ENCODE peak calls at places on chromosomes 16 and 17, in ten cellular contexts. One of them, this sample, is unnamed.

GRCh38 chr17:7582401-7583252 is 1.0 kb upstream of the MPDU1 start:
- DNase-seq in mesendoderm: no peak
- DNase-seq in stimulated activated CD4-positive, alpha-beta T cell treated with anti-CD3 and anti-CD28 coated beads, Interleukin-2, amount 100 ng/mL, for 24 hours: no peak
- DNase-seq in psoas muscle: peak
- DNase-seq in CD8-positive, alpha-beta memory T cell: no peak
- DNase-seq in HuH-7.5: no peak
- DNase-seq in CD14-positive monocyte: no peak
- DNase-seq in activated naive CD8-positive, alpha-beta T cell treated with anti-CD3 and anti-CD28 coated beads, Interleukin-2, amount 50 U/mL, for 24 hours: no peak
- DNase-seq in posterior cingulate gyrus: no peak
- DNase-seq in RCC 7860: no peak
- DNase-seq in this sample: no peak

GRCh38 chr17:7549401-7550055 is 670 bp downstream of the TNFSF12 start:
- DNase-seq in activated naive CD8-positive, alpha-beta T cell treated with anti-CD3 and anti-CD28 coated beads, Interleukin-2, amount 50 U/mL, for 24 hours: peak
- DNase-seq in CD14-positive monocyte: no peak
- DNase-seq in stimulated activated CD4-positive, alpha-beta T cell treated with anti-CD3 and anti-CD28 coated beads, Interleukin-2, amount 100 ng/mL, for 24 hours: peak
- DNase-seq in HuH-7.5: no peak
- DNase-seq in CD8-positive, alpha-beta memory T cell: peak
- DNase-seq in RCC 7860: no peak
- DNase-seq in psoas muscle: no peak
- DNase-seq in mesendoderm: no peak
- DNase-seq in posterior cingulate gyrus: no peak
- DNase-seq in this sample: no peak

GRCh38 chr16:27754788-27755690 is 205.1 kb downstream of the KATNIP start:
- DNase-seq in psoas muscle: peak
- DNase-seq in posterior cingulate gyrus: no peak
- DNase-seq in activated naive CD8-positive, alpha-beta T cell treated with anti-CD3 and anti-CD28 coated beads, Interleukin-2, amount 50 U/mL, for 24 hours: no peak
- DNase-seq in RCC 7860: no peak
- DNase-seq in CD8-positive, alpha-beta memory T cell: no peak
- DNase-seq in stimulated activated CD4-positive, alpha-beta T cell treated with anti-CD3 and anti-CD28 coated beads, Interleukin-2, amount 100 ng/mL, for 24 hours: no peak
- DNase-seq in CD14-positive monocyte: no peak
- DNase-seq in mesendoderm: peak
- DNase-seq in HuH-7.5: no peak
- DNase-seq in this sample: no peak

GRCh38 chr16:4566144-4566543 is 10.0 kb downstream of the C16orf96 start:
- DNase-seq in activated naive CD8-positive, alpha-beta T cell treated with anti-CD3 and anti-CD28 coated beads, Interleukin-2, amount 50 U/mL, for 24 hours: no peak
- DNase-seq in HuH-7.5: no peak
- DNase-seq in stimulated activated CD4-positive, alpha-beta T cell treated with anti-CD3 and anti-CD28 coated beads, Interleukin-2, amount 100 ng/mL, for 24 hours: no peak
- DNase-seq in posterior cingulate gyrus: no peak
- DNase-seq in RCC 7860: no peak
- DNase-seq in CD8-positive, alpha-beta memory T cell: no peak
- DNase-seq in mesendoderm: no peak
- DNase-seq in CD14-positive monocyte: no peak
- DNase-seq in psoas muscle: no peak
- DNase-seq in this sample: no peak

GRCh38 chr16:4058386-4058785 is 57.9 kb downstream of the ADCY9 start:
- DNase-seq in CD14-positive monocyte: no peak
- DNase-seq in RCC 7860: no peak
- DNase-seq in activated naive CD8-positive, alpha-beta T cell treated with anti-CD3 and anti-CD28 coated beads, Interleukin-2, amount 50 U/mL, for 24 hours: no peak
- DNase-seq in HuH-7.5: no peak
- DNase-seq in mesendoderm: no peak
- DNase-seq in posterior cingulate gyrus: no peak
- DNase-seq in psoas muscle: no peak
- DNase-seq in CD8-positive, alpha-beta memory T cell: no peak
- DNase-seq in stimulated activated CD4-positive, alpha-beta T cell treated with anti-CD3 and anti-CD28 coated beads, Interleukin-2, amount 100 ng/mL, for 24 hours: no peak
- DNase-seq in this sample: no peak

GRCh38 chr17:82281076-82281475 is 7.6 kb upstream of the CSNK1D start:
- DNase-seq in psoas muscle: no peak
- DNase-seq in CD8-positive, alpha-beta memory T cell: no peak
- DNase-seq in RCC 7860: no peak
- DNase-seq in stimulated activated CD4-positive, alpha-beta T cell treated with anti-CD3 and anti-CD28 coated beads, Interleukin-2, amount 100 ng/mL, for 24 hours: no peak
- DNase-seq in CD14-positive monocyte: no peak
- DNase-seq in mesendoderm: no peak
- DNase-seq in HuH-7.5: no peak
- DNase-seq in posterior cingulate gyrus: no peak
- DNase-seq in activated naive CD8-positive, alpha-beta T cell treated with anti-CD3 and anti-CD28 coated beads, Interleukin-2, amount 50 U/mL, for 24 hours: no peak
- DNase-seq in this sample: no peak

GRCh38 chr17:62807812-62808575 is at the start of gene MARCHF10:
- DNase-seq in CD8-positive, alpha-beta memory T cell: no peak
- DNase-seq in psoas muscle: no peak
- DNase-seq in mesendoderm: peak
- DNase-seq in RCC 7860: no peak
- DNase-seq in stimulated activated CD4-positive, alpha-beta T cell treated with anti-CD3 and anti-CD28 coated beads, Interleukin-2, amount 100 ng/mL, for 24 hours: peak
- DNase-seq in posterior cingulate gyrus: no peak
- DNase-seq in CD14-positive monocyte: no peak
- DNase-seq in HuH-7.5: peak
- DNase-seq in activated naive CD8-positive, alpha-beta T cell treated with anti-CD3 and anti-CD28 coated beads, Interleukin-2, amount 50 U/mL, for 24 hours: peak
- DNase-seq in this sample: peak

GRCh38 chr17:4788159-4788806 is 481 bp upstream of the GLTPD2 start:
- DNase-seq in stimulated activated CD4-positive, alpha-beta T cell treated with anti-CD3 and anti-CD28 coated beads, Interleukin-2, amount 100 ng/mL, for 24 hours: no peak
- DNase-seq in CD14-positive monocyte: no peak
- DNase-seq in CD8-positive, alpha-beta memory T cell: no peak
- DNase-seq in psoas muscle: peak
- DNase-seq in HuH-7.5: no peak
- DNase-seq in posterior cingulate gyrus: no peak
- DNase-seq in activated naive CD8-positive, alpha-beta T cell treated with anti-CD3 and anti-CD28 coated beads, Interleukin-2, amount 50 U/mL, for 24 hours: no peak
- DNase-seq in mesendoderm: no peak
- DNase-seq in RCC 7860: no peak
- DNase-seq in this sample: no peak

GRCh38 chr17:6110088-6110487 is 39.9 kb downstream of the WSCD1 start:
- DNase-seq in mesendoderm: no peak
- DNase-seq in stimulated activated CD4-positive, alpha-beta T cell treated with anti-CD3 and anti-CD28 coated beads, Interleukin-2, amount 100 ng/mL, for 24 hours: no peak
- DNase-seq in activated naive CD8-positive, alpha-beta T cell treated with anti-CD3 and anti-CD28 coated beads, Interleukin-2, amount 50 U/mL, for 24 hours: no peak
- DNase-seq in RCC 7860: peak
- DNase-seq in HuH-7.5: no peak
- DNase-seq in CD14-positive monocyte: no peak
- DNase-seq in posterior cingulate gyrus: no peak
- DNase-seq in psoas muscle: no peak
- DNase-seq in CD8-positive, alpha-beta memory T cell: no peak
- DNase-seq in this sample: no peak

GRCh38 chr17:51853857-51854256 is 304.7 kb downstream of the CA10 start:
- DNase-seq in posterior cingulate gyrus: no peak
- DNase-seq in activated naive CD8-positive, alpha-beta T cell treated with anti-CD3 and anti-CD28 coated beads, Interleukin-2, amount 50 U/mL, for 24 hours: no peak
- DNase-seq in CD14-positive monocyte: no peak
- DNase-seq in psoas muscle: no peak
- DNase-seq in HuH-7.5: no peak
- DNase-seq in mesendoderm: no peak
- DNase-seq in stimulated activated CD4-positive, alpha-beta T cell treated with anti-CD3 and anti-CD28 coated beads, Interleukin-2, amount 100 ng/mL, for 24 hours: no peak
- DNase-seq in RCC 7860: no peak
- DNase-seq in CD8-positive, alpha-beta memory T cell: no peak
- DNase-seq in this sample: no peak

GRCh38 chr17:38893612-38894011 is 23.8 kb downstream of the LASP1 start:
- DNase-seq in psoas muscle: no peak
- DNase-seq in CD8-positive, alpha-beta memory T cell: no peak
- DNase-seq in activated naive CD8-positive, alpha-beta T cell treated with anti-CD3 and anti-CD28 coated beads, Interleukin-2, amount 50 U/mL, for 24 hours: peak
- DNase-seq in HuH-7.5: no peak
- DNase-seq in mesendoderm: peak
- DNase-seq in posterior cingulate gyrus: no peak
- DNase-seq in CD14-positive monocyte: no peak
- DNase-seq in stimulated activated CD4-positive, alpha-beta T cell treated with anti-CD3 and anti-CD28 coated beads, Interleukin-2, amount 100 ng/mL, for 24 hours: peak
- DNase-seq in RCC 7860: no peak
- DNase-seq in this sample: no peak

GRCh38 chr17:15291674-15292361 is 26.7 kb upstream of the PMP22 start:
- DNase-seq in psoas muscle: no peak
- DNase-seq in mesendoderm: no peak
- DNase-seq in RCC 7860: peak
- DNase-seq in CD8-positive, alpha-beta memory T cell: no peak
- DNase-seq in posterior cingulate gyrus: no peak
- DNase-seq in stimulated activated CD4-positive, alpha-beta T cell treated with anti-CD3 and anti-CD28 coated beads, Interleukin-2, amount 100 ng/mL, for 24 hours: no peak
- DNase-seq in HuH-7.5: no peak
- DNase-seq in activated naive CD8-positive, alpha-beta T cell treated with anti-CD3 and anti-CD28 coated beads, Interleukin-2, amount 50 U/mL, for 24 hours: no peak
- DNase-seq in CD14-positive monocyte: no peak
- DNase-seq in this sample: no peak

GRCh38 chr16:14056970-14057369 is 14.1 kb upstream of the MRTFB start:
- DNase-seq in CD8-positive, alpha-beta memory T cell: no peak
- DNase-seq in HuH-7.5: no peak
- DNase-seq in CD14-positive monocyte: no peak
- DNase-seq in mesendoderm: no peak
- DNase-seq in activated naive CD8-positive, alpha-beta T cell treated with anti-CD3 and anti-CD28 coated beads, Interleukin-2, amount 50 U/mL, for 24 hours: no peak
- DNase-seq in RCC 7860: no peak
- DNase-seq in stimulated activated CD4-positive, alpha-beta T cell treated with anti-CD3 and anti-CD28 coated beads, Interleukin-2, amount 100 ng/mL, for 24 hours: no peak
- DNase-seq in posterior cingulate gyrus: no peak
- DNase-seq in psoas muscle: no peak
- DNase-seq in this sample: no peak

GRCh38 chr17:17367931-17368330 is 64.8 kb downstream of the NT5M start:
- DNase-seq in posterior cingulate gyrus: no peak
- DNase-seq in RCC 7860: no peak
- DNase-seq in stimulated activated CD4-positive, alpha-beta T cell treated with anti-CD3 and anti-CD28 coated beads, Interleukin-2, amount 100 ng/mL, for 24 hours: no peak
- DNase-seq in activated naive CD8-positive, alpha-beta T cell treated with anti-CD3 and anti-CD28 coated beads, Interleukin-2, amount 50 U/mL, for 24 hours: no peak
- DNase-seq in psoas muscle: peak
- DNase-seq in mesendoderm: no peak
- DNase-seq in CD14-positive monocyte: no peak
- DNase-seq in CD8-positive, alpha-beta memory T cell: no peak
- DNase-seq in HuH-7.5: no peak
- DNase-seq in this sample: no peak

GRCh38 chr16:27367463-27368357 is 34.3 kb upstream of the IL21R start:
- DNase-seq in CD8-positive, alpha-beta memory T cell: peak
- DNase-seq in stimulated activated CD4-positive, alpha-beta T cell treated with anti-CD3 and anti-CD28 coated beads, Interleukin-2, amount 100 ng/mL, for 24 hours: peak
- DNase-seq in posterior cingulate gyrus: no peak
- DNase-seq in HuH-7.5: peak
- DNase-seq in psoas muscle: peak
- DNase-seq in activated naive CD8-positive, alpha-beta T cell treated with anti-CD3 and anti-CD28 coated beads, Interleukin-2, amount 50 U/mL, for 24 hours: peak
- DNase-seq in mesendoderm: peak
- DNase-seq in CD14-positive monocyte: peak
- DNase-seq in RCC 7860: peak
- DNase-seq in this sample: no peak

GRCh38 chr16:53053967-53054669 is 673 bp upstream of the CHD9 start:
- DNase-seq in psoas muscle: peak
- DNase-seq in mesendoderm: peak
- DNase-seq in activated naive CD8-positive, alpha-beta T cell treated with anti-CD3 and anti-CD28 coated beads, Interleukin-2, amount 50 U/mL, for 24 hours: peak
- DNase-seq in CD14-positive monocyte: no peak
- DNase-seq in HuH-7.5: no peak
- DNase-seq in CD8-positive, alpha-beta memory T cell: no peak
- DNase-seq in RCC 7860: no peak
- DNase-seq in posterior cingulate gyrus: no peak
- DNase-seq in stimulated activated CD4-positive, alpha-beta T cell treated with anti-CD3 and anti-CD28 coated beads, Interleukin-2, amount 100 ng/mL, for 24 hours: no peak
- DNase-seq in this sample: no peak

GRCh38 chr17:31392856-31393748 is 1.6 kb downstream of the RAB11FIP4 start:
- DNase-seq in posterior cingulate gyrus: peak
- DNase-seq in CD14-positive monocyte: no peak
- DNase-seq in psoas muscle: no peak
- DNase-seq in mesendoderm: no peak
- DNase-seq in HuH-7.5: no peak
- DNase-seq in stimulated activated CD4-positive, alpha-beta T cell treated with anti-CD3 and anti-CD28 coated beads, Interleukin-2, amount 100 ng/mL, for 24 hours: no peak
- DNase-seq in RCC 7860: no peak
- DNase-seq in activated naive CD8-positive, alpha-beta T cell treated with anti-CD3 and anti-CD28 coated beads, Interleukin-2, amount 50 U/mL, for 24 hours: no peak
- DNase-seq in CD8-positive, alpha-beta memory T cell: no peak
- DNase-seq in this sample: no peak

GRCh38 chr16:75099738-75100615 is 16.6 kb downstream of the LDHD start:
- DNase-seq in posterior cingulate gyrus: no peak
- DNase-seq in psoas muscle: no peak
- DNase-seq in stimulated activated CD4-positive, alpha-beta T cell treated with anti-CD3 and anti-CD28 coated beads, Interleukin-2, amount 100 ng/mL, for 24 hours: peak
- DNase-seq in activated naive CD8-positive, alpha-beta T cell treated with anti-CD3 and anti-CD28 coated beads, Interleukin-2, amount 50 U/mL, for 24 hours: peak
- DNase-seq in CD14-positive monocyte: no peak
- DNase-seq in mesendoderm: peak
- DNase-seq in HuH-7.5: no peak
- DNase-seq in CD8-positive, alpha-beta memory T cell: no peak
- DNase-seq in RCC 7860: peak
- DNase-seq in this sample: no peak

GRCh38 chr16:80640316-80640715 is 99.5 kb downstream of the DYNLRB2 start:
- DNase-seq in CD8-positive, alpha-beta memory T cell: no peak
- DNase-seq in posterior cingulate gyrus: no peak
- DNase-seq in CD14-positive monocyte: no peak
- DNase-seq in stimulated activated CD4-positive, alpha-beta T cell treated with anti-CD3 and anti-CD28 coated beads, Interleukin-2, amount 100 ng/mL, for 24 hours: no peak
- DNase-seq in mesendoderm: no peak
- DNase-seq in psoas muscle: no peak
- DNase-seq in activated naive CD8-positive, alpha-beta T cell treated with anti-CD3 and anti-CD28 coated beads, Interleukin-2, amount 50 U/mL, for 24 hours: no peak
- DNase-seq in HuH-7.5: no peak
- DNase-seq in RCC 7860: no peak
- DNase-seq in this sample: no peak

GRCh38 chr17:8192070-8192815 is 2.3 kb upstream of the BORCS6 start:
- DNase-seq in activated naive CD8-positive, alpha-beta T cell treated with anti-CD3 and anti-CD28 coated beads, Interleukin-2, amount 50 U/mL, for 24 hours: peak
- DNase-seq in HuH-7.5: peak
- DNase-seq in stimulated activated CD4-positive, alpha-beta T cell treated with anti-CD3 and anti-CD28 coated beads, Interleukin-2, amount 100 ng/mL, for 24 hours: no peak
- DNase-seq in CD14-positive monocyte: peak
- DNase-seq in RCC 7860: peak
- DNase-seq in posterior cingulate gyrus: peak
- DNase-seq in CD8-positive, alpha-beta memory T cell: no peak
- DNase-seq in mesendoderm: peak
- DNase-seq in psoas muscle: peak
- DNase-seq in this sample: peak

GRCh38 chr16:57071840-57072541 is 20.4 kb upstream of the CPNE2 start:
- DNase-seq in activated naive CD8-positive, alpha-beta T cell treated with anti-CD3 and anti-CD28 coated beads, Interleukin-2, amount 50 U/mL, for 24 hours: no peak
- DNase-seq in stimulated activated CD4-positive, alpha-beta T cell treated with anti-CD3 and anti-CD28 coated beads, Interleukin-2, amount 100 ng/mL, for 24 hours: no peak
- DNase-seq in psoas muscle: no peak
- DNase-seq in HuH-7.5: no peak
- DNase-seq in CD8-positive, alpha-beta memory T cell: no peak
- DNase-seq in mesendoderm: no peak
- DNase-seq in CD14-positive monocyte: no peak
- DNase-seq in posterior cingulate gyrus: no peak
- DNase-seq in RCC 7860: no peak
- DNase-seq in this sample: no peak

GRCh38 chr16:30163538-30163937 is 19.9 kb upstream of the CORO1A start:
- DNase-seq in activated naive CD8-positive, alpha-beta T cell treated with anti-CD3 and anti-CD28 coated beads, Interleukin-2, amount 50 U/mL, for 24 hours: no peak
- DNase-seq in CD8-positive, alpha-beta memory T cell: no peak
- DNase-seq in stimulated activated CD4-positive, alpha-beta T cell treated with anti-CD3 and anti-CD28 coated beads, Interleukin-2, amount 100 ng/mL, for 24 hours: no peak
- DNase-seq in RCC 7860: no peak
- DNase-seq in psoas muscle: no peak
- DNase-seq in HuH-7.5: no peak
- DNase-seq in mesendoderm: no peak
- DNase-seq in CD14-positive monocyte: no peak
- DNase-seq in posterior cingulate gyrus: no peak
- DNase-seq in this sample: no peak

GRCh38 chr16:88790312-88791150 is 5.5 kb upstream of the PIEZO1 start:
- DNase-seq in posterior cingulate gyrus: no peak
- DNase-seq in HuH-7.5: no peak
- DNase-seq in stimulated activated CD4-positive, alpha-beta T cell treated with anti-CD3 and anti-CD28 coated beads, Interleukin-2, amount 100 ng/mL, for 24 hours: peak
- DNase-seq in CD8-positive, alpha-beta memory T cell: peak
- DNase-seq in RCC 7860: no peak
- DNase-seq in mesendoderm: no peak
- DNase-seq in psoas muscle: peak
- DNase-seq in activated naive CD8-positive, alpha-beta T cell treated with anti-CD3 and anti-CD28 coated beads, Interleukin-2, amount 50 U/mL, for 24 hours: peak
- DNase-seq in CD14-positive monocyte: no peak
- DNase-seq in this sample: no peak

This sample was measured in NCI-H1930.